ENCODE peak calls at places on chromosomes 4 and X, in ten cellular contexts. H is GF-D8; J is stimulated activated CD4-positive, alpha-beta T cell treated with anti-CD3 and anti-CD28 coated beads, TNF-alpha, amount 100 ng/mL, for 48 hours; Q is astrocyte of the cerebellum; Z is astrocyte of the spinal cord; S is activated gamma-delta T cell treated with anti-CD3 and anti-CD28 coated beads, Interleukin-2, amount 50 U/mL, for 16 hours; Y is CD8-positive, alpha-beta memory T cell; B is iris pigment epithelial cell; F is CMK; D is mesendoderm. E is an unnamed sample.

GRCh38 chr4:184471872-184472539 is 2.3 kb downstream of the IRF2 start:
- DNase-seq in H (peak), J (no peak), Q (no peak), Z (peak), S (no peak), Y (peak), B (peak), F (no peak), D (no peak), E (no peak)

GRCh38 chr4:184475096-184475461 is 729 bp upstream of the IRF2 start:
- DNase-seq in H (no peak), J (peak), Q (no peak), Z (no peak), S (peak), Y (no peak), B (peak), F (peak), D (peak), E (peak)

GRCh38 chrX:22060451-22060940 is 28.4 kb downstream of the PHEX start:
- DNase-seq in H (no peak), J (no peak), Q (no peak), Z (peak), S (no peak), Y (no peak), B (peak), F (no peak), D (no peak), E (no peak)

GRCh38 chr4:181860157-181860556 is 383.0 kb upstream of the TENM3 start:
- DNase-seq in H (no peak), J (no peak), Q (peak), Z (peak), S (no peak), Y (no peak), B (peak), F (no peak), D (no peak), E (peak)

GRCh38 chr4:98601719-98602118 is 56.7 kb downstream of the TSPAN5 start:
- DNase-seq in H (no peak), J (no peak), Q (no peak), Z (no peak), S (no peak), Y (no peak), B (peak), F (no peak), D (no peak), E (no peak)

GRCh38 chr4:54231419-54232150 is 2.5 kb downstream of the PDGFRA start:
- DNase-seq in H (no peak), J (no peak), Q (no peak), Z (peak), S (no peak), Y (no peak), B (peak), F (no peak), D (peak), E (peak)

GRCh38 chr4:36243355-36244256 is 708 bp downstream of the ARAP2 start:
- DNase-seq in H (no peak), J (peak), Q (no peak), Z (peak), S (peak), Y (no peak), B (peak), F (no peak), D (peak), E (no peak)

GRCh38 chr4:125283702-125284279 is 31.0 kb upstream of the FAT4 start:
- DNase-seq in H (no peak), J (no peak), Q (peak), Z (peak), S (no peak), Y (no peak), B (peak), F (no peak), D (peak), E (peak)

GRCh38 chr4:101977096-101977495 is 186.6 kb downstream of the BANK1 start:
- DNase-seq in H (no peak), J (no peak), Q (peak), Z (peak), S (no peak), Y (no peak), B (peak), F (no peak), D (peak), E (peak)

GRCh38 chr4:104393649-104394048 is 101.0 kb downstream of the CXXC4 start:
- DNase-seq in H (no peak), J (no peak), Q (no peak), Z (no peak), S (no peak), Y (no peak), B (no peak), F (no peak), D (peak), E (no peak)

GRCh38 chr4:159444668-159445067 is 341.8 kb downstream of the RAPGEF2 start:
- DNase-seq in H (no peak), J (no peak), Q (no peak), Z (no peak), S (no peak), Y (no peak), B (peak), F (no peak), D (peak), E (no peak)

GRCh38 chr4:7158081-7158750 is 34.1 kb upstream of the SORCS2 start:
- DNase-seq in H (no peak), J (no peak), Q (no peak), Z (no peak), S (no peak), Y (no peak), B (no peak), F (no peak), D (no peak), E (no peak)

GRCh38 chr4:84965558-84966381 is 720 bp downstream of the WDFY3 start:
- DNase-seq in H (no peak), J (no peak), Q (no peak), Z (peak), S (no peak), Y (no peak), B (peak), F (no peak), D (peak), E (no peak)

GRCh38 chr4:121943941-121944340 is 7.9 kb downstream of the TRPC3 start:
- DNase-seq in H (no peak), J (no peak), Q (no peak), Z (no peak), S (no peak), Y (no peak), B (no peak), F (no peak), D (peak), E (no peak)

GRCh38 chr4:22014222-22014741 is 65.7 kb upstream of the KCNIP4 start:
- DNase-seq in H (no peak), J (no peak), Q (no peak), Z (no peak), S (no peak), Y (no peak), B (peak), F (no peak), D (no peak), E (no peak)

GRCh38 chr4:184150102-184150839 is 67.4 kb downstream of the ENPP6 start:
- DNase-seq in H (no peak), J (no peak), Q (no peak), Z (no peak), S (no peak), Y (no peak), B (no peak), F (no peak), D (no peak), E (no peak)

GRCh38 chrX:64427281-64427680 is 32.0 kb upstream of the MTMR8 start:
- DNase-seq in H (no peak), J (no peak), Q (no peak), Z (no peak), S (no peak), Y (no peak), B (no peak), F (no peak), D (no peak), E (no peak)

GRCh38 chrX:103823591-103823990 is 8.5 kb downstream of the RAB9B start:
- DNase-seq in H (no peak), J (no peak), Q (no peak), Z (peak), S (no peak), Y (no peak), B (peak), F (no peak), D (no peak), E (no peak)

GRCh38 chr4:121765941-121766538 is 1.1 kb upstream of the SMIM43 start:
- DNase-seq in H (no peak), J (no peak), Q (no peak), Z (no peak), S (no peak), Y (no peak), B (no peak), F (no peak), D (peak), E (no peak)

GRCh38 chr4:57442834-57443291 is 332.7 kb upstream of the IGFBP7 start:
- DNase-seq in H (no peak), J (no peak), Q (peak), Z (peak), S (no peak), Y (no peak), B (peak), F (no peak), D (peak), E (no peak)

GRCh38 chr4:94605241-94605640 is 152.5 kb upstream of the BMPR1B start:
- DNase-seq in H (no peak), J (no peak), Q (no peak), Z (no peak), S (no peak), Y (no peak), B (no peak), F (no peak), D (no peak), E (no peak)

GRCh38 chrX:72105436-72105835 is 26.3 kb downstream of the RTL5 start:
- DNase-seq in H (no peak), J (no peak), Q (no peak), Z (no peak), S (peak), Y (peak), B (no peak), F (no peak), D (no peak), E (no peak)

GRCh38 chr4:85423414-85423813 is 51.5 kb upstream of the ARHGAP24 start:
- DNase-seq in H (no peak), J (no peak), Q (no peak), Z (no peak), S (no peak), Y (no peak), B (peak), F (no peak), D (no peak), E (no peak)

GRCh38 chrX:39984191-39984956 is 113.4 kb downstream of the BCOR start:
- DNase-seq in H (no peak), J (no peak), Q (peak), Z (peak), S (no peak), Y (no peak), B (peak), F (no peak), D (no peak), E (no peak)

GRCh38 chrX:149628768-149629167 is 2.8 kb downstream of the TMEM185A start:
- DNase-seq in H (no peak), J (no peak), Q (no peak), Z (no peak), S (no peak), Y (no peak), B (no peak), F (no peak), D (no peak), E (no peak)

GRCh38 chr4:73763877-73764276 is 23.5 kb downstream of the CXCL8 start:
- DNase-seq in H (no peak), J (no peak), Q (no peak), Z (no peak), S (no peak), Y (no peak), B (no peak), F (no peak), D (no peak), E (no peak)

GRCh38 chrX:24334473-24334872 is 20.6 kb upstream of the SUPT20HL2 start:
- DNase-seq in H (no peak), J (no peak), Q (no peak), Z (no peak), S (no peak), Y (no peak), B (peak), F (no peak), D (no peak), E (no peak)